ENCODE peak calls at places on chromosome X, in eight cellular contexts. Z, K, L, U, W, I, R and E are unnamed samples.
A peak's percentile ranks its signal among the peaks of the same experiment; 100 is the strongest.

GRCh38 chrX:46979340-46979739 is 67.1 kb downstream of the JADE3 start:
- DNase-seq in Z (no peak), K (peak; percentile 11), L (no peak), U (no peak), W (no peak), I (no peak), R (no peak), E (no peak)

GRCh38 chrX:16786791-16787735 is 797 bp downstream of the TXLNG start:
- DNase-seq in Z (peak; percentile 63), K (no peak), L (no peak), U (peak; percentile 65), W (peak; percentile 33), I (peak; percentile 74), R (peak; percentile 53), E (peak; percentile 58)

GRCh38 chrX:79130857-79131256 is 13.6 kb upstream of the GPR174 start:
- DNase-seq in Z (no peak), K (no peak), L (no peak), U (no peak), W (peak; percentile 29), I (no peak), R (no peak), E (no peak)

GRCh38 chrX:44843318-44843702 is 511 bp upstream of the DUSP21 start:
- DNase-seq in Z (no peak), K (no peak), L (no peak), U (no peak), W (no peak), I (no peak), R (no peak), E (no peak)

GRCh38 chrX:40543661-40544328 is 37.0 kb upstream of the ATP6AP2 start:
- DNase-seq in Z (no peak), K (no peak), L (no peak), U (no peak), W (peak; percentile 87), I (no peak), R (no peak), E (no peak)

GRCh38 chrX:17738737-17739535 is 1.6 kb downstream of the SCML1 start:
- DNase-seq in Z (no peak), K (no peak), L (no peak), U (no peak), W (no peak), I (no peak), R (no peak), E (no peak)

GRCh38 chrX:104211187-104211586 is 43.5 kb downstream of the ESX1 start:
- DNase-seq in Z (no peak), K (no peak), L (no peak), U (no peak), W (no peak), I (no peak), R (no peak), E (no peak)

GRCh38 chrX:4809571-4809970 is 1096.1 kb upstream of the PRKX start:
- DNase-seq in Z (no peak), K (no peak), L (no peak), U (no peak), W (no peak), I (no peak), R (no peak), E (no peak)

GRCh38 chrX:71098302-71098701 is 2.7 kb downstream of the FOXO4 start:
- DNase-seq in Z (peak; percentile 78), K (peak; percentile 55), L (peak; percentile 48), U (peak; percentile 64), W (peak; percentile 32), I (peak; percentile 75), R (peak; percentile 80), E (peak; percentile 83)

GRCh38 chrX:113906168-113906567 is 677.7 kb upstream of the HTR2C start:
- DNase-seq in Z (no peak), K (no peak), L (no peak), U (no peak), W (no peak), I (no peak), R (no peak), E (no peak)

GRCh38 chrX:143580266-143580665 is 55.6 kb downstream of the SLITRK4 start:
- DNase-seq in Z (no peak), K (no peak), L (no peak), U (no peak), W (no peak), I (no peak), R (no peak), E (no peak)

GRCh38 chrX:47638816-47639215 is 9.1 kb upstream of the CFP start:
- DNase-seq in Z (no peak), K (no peak), L (no peak), U (no peak), W (no peak), I (no peak), R (no peak), E (no peak)

GRCh38 chrX:102651968-102652744 is 873 bp downstream of the GPRASP1 start:
- DNase-seq in Z (peak; percentile 78), K (peak; percentile 16), L (no peak), U (peak; percentile 51), W (peak; percentile 69), I (no peak), R (peak; percentile 74), E (peak; percentile 66)

GRCh38 chrX:109350621-109351020 is 131.3 kb downstream of the GUCY2F start:
- DNase-seq in Z (no peak), K (no peak), L (no peak), U (no peak), W (no peak), I (no peak), R (no peak), E (no peak)

GRCh38 chrX:132114607-132115006 is 13.2 kb downstream of the FRMD7 start:
- DNase-seq in Z (no peak), K (no peak), L (no peak), U (no peak), W (no peak), I (no peak), R (no peak), E (no peak)

GRCh38 chrX:6778547-6779231 is 243.8 kb upstream of the VCX3A start:
- DNase-seq in Z (no peak), K (no peak), L (no peak), U (no peak), W (peak; percentile 60), I (no peak), R (no peak), E (no peak)

GRCh38 chrX:72308566-72309296 is 3.0 kb upstream of the CITED1 start:
- DNase-seq in Z (peak; percentile 69), K (peak; percentile 67), L (no peak), U (peak; percentile 70), W (peak; percentile 83), I (peak; percentile 72), R (peak; percentile 30), E (no peak)

GRCh38 chrX:150548251-150548650 is 20.2 kb upstream of the MTM1 start:
- DNase-seq in Z (no peak), K (no peak), L (no peak), U (no peak), W (no peak), I (no peak), R (no peak), E (no peak)
- H3K4me3 ChIP-seq in Z (peak overlapping the region; percentile 66), K (peak overlapping the region; percentile 47), L (peak overlapping the region; percentile 57), U (peak overlapping the region; percentile 60), W (peak overlapping the region; percentile 41), I (no peak overlapping the region), R (peak overlapping the region; percentile 28), E (no peak overlapping the region)

GRCh38 chrX:38403834-38404233 is 51.4 kb downstream of the OTC start:
- DNase-seq in Z (no peak), K (no peak), L (no peak), U (no peak), W (no peak), I (no peak), R (no peak), E (no peak)
- H3K27ac ChIP-seq in Z (no peak overlapping the region), K (no peak overlapping the region), L (no peak overlapping the region), U (no peak overlapping the region), W (no peak overlapping the region), I (no peak overlapping the region), R (no peak overlapping the region), E (no peak overlapping the region)

GRCh38 chrX:121836000-121836399 is 788.6 kb downstream of the GLUD2 start:
- DNase-seq in Z (no peak), K (no peak), L (no peak), U (no peak), W (no peak), I (no peak), R (no peak), E (no peak)
- H3K4me3 ChIP-seq in Z (no peak overlapping the region), K (no peak overlapping the region), L (no peak overlapping the region), U (no peak overlapping the region), W (no peak overlapping the region), I (no peak overlapping the region), R (no peak overlapping the region), E (no peak overlapping the region)

DNA sequence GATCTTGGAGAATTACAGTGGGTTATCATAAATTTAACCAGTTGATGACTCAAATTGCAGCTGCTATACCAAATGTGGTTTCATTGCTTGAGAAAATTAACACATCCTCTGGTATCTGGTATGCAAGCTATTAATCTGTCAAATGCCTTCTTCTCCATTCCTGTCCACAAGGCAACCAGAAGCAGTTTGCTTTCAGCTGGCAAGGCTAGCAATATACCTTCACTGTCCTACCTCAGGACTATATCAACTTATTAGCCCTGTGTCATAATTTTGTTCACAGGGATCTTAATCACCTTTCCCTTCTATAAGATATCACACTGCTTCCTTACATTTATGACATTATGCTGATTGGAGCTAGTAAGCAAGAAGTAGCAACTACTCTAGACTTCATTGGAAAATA is 110.0 kb upstream of the GPC3 start:
- DNase-seq in Z (no peak), K (no peak), L (no peak), U (no peak), W (no peak), I (no peak), R (no peak), E (no peak)
- H3K27ac ChIP-seq in Z (no peak overlapping the region), K (no peak overlapping the region), L (no peak overlapping the region), U (no peak overlapping the region), W (no peak overlapping the region), I (no peak overlapping the region), R (no peak overlapping the region), E (no peak overlapping the region)

DNA sequence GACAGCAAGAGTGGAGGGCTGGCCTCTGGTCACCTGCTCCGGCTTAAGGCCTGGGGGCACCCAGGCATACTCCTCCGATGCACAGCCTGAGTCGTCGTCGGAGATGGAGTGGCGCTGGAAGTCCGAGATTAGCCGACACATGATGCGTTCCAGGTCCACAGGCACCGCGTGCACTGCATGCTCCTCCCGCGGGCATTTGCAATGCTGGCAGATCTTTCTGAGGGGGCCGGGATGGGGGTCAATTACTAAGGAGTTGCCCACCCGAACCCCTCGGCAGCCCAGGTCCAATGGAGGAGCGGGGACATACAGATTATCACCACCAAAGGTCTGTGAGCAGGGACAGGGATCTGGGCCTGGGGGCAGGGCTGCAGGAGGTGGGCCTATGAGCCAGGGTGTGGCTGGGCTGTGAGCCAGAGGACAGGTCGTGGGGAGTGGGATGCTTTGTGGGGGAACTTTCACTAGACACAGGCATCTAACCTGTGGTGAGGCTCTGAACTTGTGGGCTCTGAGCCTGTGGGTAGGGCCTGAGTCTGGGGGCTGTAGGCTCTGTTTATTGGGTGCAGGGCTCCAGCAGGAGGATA is 2.4 kb downstream of the PRICKLE3 start:
- DNase-seq in Z (no peak), K (no peak), L (no peak), U (no peak), W (no peak), I (no peak), R (no peak), E (no peak)
- H3K4me3 ChIP-seq in Z (peak overlapping the region; percentile 23), K (peak overlapping the region; percentile 32), L (no peak overlapping the region), U (peak overlapping the region; percentile 66), W (no peak overlapping the region), I (no peak overlapping the region), R (no peak overlapping the region), E (no peak overlapping the region)